ENCODE peak calls at places on chromosome 12, in seven cellular contexts. Q, L, C, Y, G, X and E are unnamed samples.

GRCh38 chr12:7642876-7643309 is 22.8 kb downstream of the APOBEC1 start:
- DNase-seq in C (peak; percentile 40), L (no peak), X (peak; percentile 51), G (peak; percentile 8), Q (no peak), Y (no peak), E (no peak)

GRCh38 chr12:50689437-50689836 is 74.5 kb upstream of the ATF1 start:
- DNase-seq in L (no peak), G (no peak), X (no peak), Y (no peak), C (no peak), Q (no peak), E (no peak)

GRCh38 chr12:104108755-104109445 is 29.1 kb downstream of the NFYB start:
- DNase-seq in C (peak; percentile 77), Q (peak; percentile 71), G (peak; percentile 67), X (peak; percentile 73), Y (peak; percentile 19), L (peak; percentile 59), E (peak; percentile 25)

GRCh38 chr12:51008329-51008728 is 17.9 kb downstream of the SLC11A2 start:
- DNase-seq in Q (no peak), L (no peak), G (no peak), Y (no peak), C (no peak), X (no peak), E (no peak)

GRCh38 chr12:92558806-92559205 is 144.0 kb upstream of the PLEKHG7 start:
- DNase-seq in L (no peak), Q (no peak), Y (no peak), C (peak; percentile 44), G (no peak), X (no peak), E (no peak)

GRCh38 chr12:124786065-124786964 is 77.3 kb downstream of the SCARB1 start:
- DNase-seq in Q (peak; percentile 90), X (no peak), C (peak; percentile 66), L (peak; percentile 69), G (no peak), Y (peak; percentile 95), E (no peak)

GRCh38 chr12:105106621-105107020 is 910 bp upstream of the WASHC4 start:
- DNase-seq in Q (no peak), Y (no peak), G (no peak), C (no peak), L (no peak), X (no peak), E (no peak)

GRCh38 chr12:100197486-100197885 is 3.1 kb upstream of the ACTR6 start:
- DNase-seq in G (no peak), L (no peak), Q (no peak), C (no peak), Y (no peak), X (no peak), E (no peak)

GRCh38 chr12:51820721-51821422 is 27.6 kb downstream of the FIGNL2 start:
- DNase-seq in Y (no peak), Q (peak; percentile 85), X (peak; percentile 49), C (no peak), G (no peak), L (peak; percentile 47), E (no peak)

GRCh38 chr12:62466018-62466595 is 519 bp upstream of the MON2 start:
- DNase-seq in Y (no peak), X (peak; percentile 66), Q (peak; percentile 5), G (no peak), L (no peak), C (peak; percentile 62), E (peak; percentile 23)

GRCh38 chr12:8057839-8058238 is 8.3 kb downstream of the C3AR1 start:
- DNase-seq in X (no peak), C (no peak), Q (no peak), Y (no peak), L (no peak), G (no peak), E (no peak)

GRCh38 chr12:54977155-54977554 is 7.4 kb downstream of the TESPA1 start:
- DNase-seq in G (no peak), L (no peak), Y (peak; percentile 10), Q (no peak), C (peak; percentile 60), X (no peak), E (no peak)

GRCh38 chr12:113236539-113237354 is 15.5 kb downstream of the TPCN1 start:
- DNase-seq in G (no peak), X (peak; percentile 34), L (no peak), Y (no peak), C (no peak), Q (no peak), E (no peak)

GRCh38 chr12:89405626-89406342 is 53.5 kb upstream of the DUSP6 start:
- DNase-seq in G (no peak), C (no peak), L (no peak), X (no peak), Q (no peak), Y (no peak), E (no peak)